ENCODE peak calls at places on chromosome 18, in eight cellular contexts. N is neural progenitor cell, M is esophagus squamous epithelium, Y is cardiac muscle cell, B is body of pancreas, P is psoas muscle, R is endothelial cell of umbilical vein, W is HepG2. H is an unnamed sample. For H3K4me1, the result is how much of the 10 kb centered on the place peaks cover.

GRCh38 chr18:13579874-13580273 is 146.5 kb downstream of the FAM210A start:
- DNase-seq in N (no peak), M (no peak), Y (no peak), B (no peak), P (no peak), R (no peak), W (no peak), H (no peak)

GRCh38 chr18:55351980-55352714 is 235.8 kb downstream of the TCF4 start:
- DNase-seq in N (peak), M (no peak), Y (no peak), B (no peak), P (no peak), R (no peak), W (no peak), H (no peak)

GRCh38 chr18:10449396-10449795 is 5.0 kb upstream of the APCDD1 start:
- DNase-seq in N (no peak), M (no peak), Y (no peak), B (no peak), P (no peak), R (no peak), W (no peak), H (no peak)

GRCh38 chr18:23636041-23636399 is 26.7 kb downstream of the ANKRD29 start:
- DNase-seq in N (no peak), M (no peak), Y (no peak), B (no peak), P (no peak), R (no peak), W (peak), H (no peak)

GRCh38 chr18:9941660-9942059 is 27.8 kb downstream of the VAPA start:
- DNase-seq in N (no peak), M (no peak), Y (no peak), B (no peak), P (no peak), R (no peak), W (no peak), H (no peak)

GRCh38 chr18:35490894-35491688 is 6.7 kb downstream of the INO80C start:
- DNase-seq in N (peak), M (no peak), Y (no peak), B (no peak), P (no peak), R (no peak), W (no peak), H (no peak)

GRCh38 chr18:79260510-79260909 is 135.2 kb upstream of the NFATC1 start:
- DNase-seq in N (no peak), M (no peak), Y (no peak), B (no peak), P (no peak), R (peak), W (no peak), H (no peak)

GRCh38 chr18:21831413-21831831 is 90.8 kb downstream of the MIB1 start:
- DNase-seq in N (peak), M (no peak), Y (peak), B (no peak), P (no peak), R (no peak), W (no peak), H (no peak)

GRCh38 chr18:57786038-57786437 is 17.1 kb downstream of the ATP8B1 start:
- DNase-seq in N (no peak), M (no peak), Y (no peak), B (no peak), P (no peak), R (no peak), W (no peak), H (no peak)

GRCh38 chr18:42030586-42031182 is 75.7 kb downstream of the PIK3C3 start:
- DNase-seq in N (peak), M (no peak), Y (peak), B (no peak), P (no peak), R (peak), W (peak), H (no peak)

GRCh38 chr18:48834421-48835011 is 116.2 kb downstream of the SMAD7 start:
- DNase-seq in N (no peak), M (peak), Y (no peak), B (peak), P (peak), R (peak), W (no peak), H (no peak)

GRCh38 chr18:48836231-48836805 is 114.4 kb downstream of the SMAD7 start:
- DNase-seq in N (no peak), M (no peak), Y (no peak), B (no peak), P (peak), R (no peak), W (no peak), H (no peak)

GRCh38 chr18:48835119-48835518 is 115.6 kb downstream of the SMAD7 start:
- DNase-seq in N (no peak), M (no peak), Y (no peak), B (no peak), P (no peak), R (no peak), W (no peak), H (no peak)

GRCh38 chr18:48836806-48837615 is 113.8 kb downstream of the SMAD7 start:
- DNase-seq in N (no peak), M (no peak), Y (no peak), B (no peak), P (peak), R (no peak), W (no peak), H (no peak)

GRCh38 chr18:48835745-48836191 is 115.0 kb downstream of the SMAD7 start:
- DNase-seq in N (no peak), M (no peak), Y (no peak), B (no peak), P (peak), R (no peak), W (no peak), H (no peak)
- H3K4me1 ChIP-seq in N (under half), M (under half), Y (under half), B (under half), P (under half), R (under half), W (under half), H (under half)

DNA sequence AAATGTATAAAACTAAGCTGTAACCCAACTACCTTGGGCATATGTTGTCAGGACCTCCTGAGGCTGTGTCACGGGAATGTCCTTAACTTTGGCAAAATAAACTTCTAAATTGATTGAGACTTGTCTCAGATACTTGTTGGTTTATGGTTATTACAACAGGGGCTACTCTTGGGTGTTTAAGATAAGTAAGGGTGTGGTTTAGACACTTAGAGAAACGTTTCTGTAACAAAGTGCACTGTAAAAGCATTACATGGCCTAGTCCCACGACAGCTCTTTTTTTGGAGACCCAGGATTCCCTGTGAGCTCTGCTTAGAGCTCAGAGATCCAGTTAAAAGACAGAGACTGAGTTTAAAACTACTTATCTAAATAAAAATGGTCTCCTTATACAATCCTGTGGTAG is 32.3 kb upstream of the LIPG start:
- DNase-seq in N (no peak), M (no peak), Y (no peak), B (no peak), P (no peak), R (no peak), W (no peak), H (no peak)
- H3K4me1 ChIP-seq in N (under half), M (under half), Y (under half), B (under half), P (under half), R (under half), W (under half), H (under half)

GRCh38 chr18:31042068-31042390 is 513 bp downstream of the DSC3 start:
- DNase-seq in N (no peak), M (no peak), Y (peak), B (no peak), P (peak), R (no peak), W (no peak), H (peak)
- H3K4me1 ChIP-seq in N (under half), M (under half), Y (under half), B (under half), P (under half), R (under half), W (under half), H (under half)

GRCh38 chr18:48875314-48875941 is 75.3 kb downstream of the SMAD7 start:
- DNase-seq in N (no peak), M (no peak), Y (no peak), B (no peak), P (no peak), R (no peak), W (no peak), H (no peak)

GRCh38 chr18:48874701-48875162 is 76.0 kb downstream of the SMAD7 start:
- DNase-seq in N (no peak), M (no peak), Y (no peak), B (no peak), P (no peak), R (no peak), W (no peak), H (no peak)

GRCh38 chr18:48877941-48878340 is 72.8 kb downstream of the SMAD7 start:
- DNase-seq in N (no peak), M (no peak), Y (no peak), B (no peak), P (no peak), R (no peak), W (no peak), H (no peak)

GRCh38 chr18:48875942-48876511 is 74.7 kb downstream of the SMAD7 start:
- DNase-seq in N (peak), M (no peak), Y (peak), B (no peak), P (no peak), R (no peak), W (peak), H (no peak)

GRCh38 chr18:48876590-48876989 is 74.2 kb downstream of the SMAD7 start:
- DNase-seq in N (no peak), M (no peak), Y (no peak), B (no peak), P (no peak), R (no peak), W (no peak), H (no peak)
- H3K4me1 ChIP-seq in N (under half), M (under half), Y (under half), B (under half), P (under half), R (under half), W (half or more), H (under half)

GRCh38 chr18:1018211-1018651 is 113.6 kb downstream of the ADCYAP1 start:
- DNase-seq in N (peak), M (no peak), Y (no peak), B (no peak), P (no peak), R (no peak), W (no peak), H (no peak)
- H3K4me1 ChIP-seq in N (half or more), M (under half), Y (under half), B (under half), P (under half), R (under half), W (under half), H (under half)

DNA sequence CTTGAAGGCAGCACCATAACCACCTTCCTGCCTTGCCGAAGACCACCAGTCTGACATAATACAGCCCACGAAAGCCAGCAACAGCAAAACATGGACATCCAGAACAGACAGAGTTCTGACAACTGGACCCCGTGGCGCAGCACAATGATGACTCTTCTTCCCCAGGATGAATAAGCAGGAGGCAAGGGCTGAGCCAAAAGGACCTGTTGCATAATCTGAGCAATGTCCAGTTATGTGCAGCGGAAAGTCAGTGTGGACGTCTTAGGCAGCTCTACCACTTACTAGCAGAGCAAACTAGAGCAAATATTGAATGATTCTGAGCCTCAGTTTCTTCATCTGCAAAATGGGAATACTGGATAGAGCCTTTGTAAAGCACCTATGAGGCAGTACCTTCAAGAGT is 225.1 kb downstream of the ZBTB7C start:
- DNase-seq in N (no peak), M (no peak), Y (no peak), B (no peak), P (no peak), R (no peak), W (no peak), H (no peak)
- H3K4me1 ChIP-seq in N (under half), M (under half), Y (under half), B (under half), P (under half), R (under half), W (under half), H (under half)

GRCh38 chr18:32698148-32698547 is 74.7 kb downstream of the KLHL14 start:
- DNase-seq in N (no peak), M (no peak), Y (no peak), B (no peak), P (no peak), R (no peak), W (no peak), H (no peak)
- H3K4me1 ChIP-seq in N (under half), M (under half), Y (under half), B (under half), P (under half), R (under half), W (under half), H (under half)

H was measured in prostate gland.